ENCODE peak calls at places on chromosomes 11 and 22, in seven cellular contexts. V is cardiac muscle cell, C is heart right ventricle, P is uterus, Y is Panc1, Q is MM.1S, D is OCI-LY7. O is an unnamed sample. For H3K4me1, the result is how much of the 10 kb centered on the place peaks cover.

GRCh38 chr22:29166180-29166579 is 39.5 kb upstream of the EMID1 start:
- DNase-seq in Y (no peak), P (no peak), Q (no peak), C (no peak), D (no peak), V (no peak), O (no peak)

GRCh38 chr11:72491001-72491400 is 56.7 kb upstream of the CLPB start:
- DNase-seq in D (no peak), Y (no peak), P (no peak), C (no peak), Q (no peak), V (peak), O (no peak)

GRCh38 chr11:21771097-21771496 is 421.8 kb upstream of the ANO5 start:
- DNase-seq in Q (no peak), C (no peak), V (no peak), Y (no peak), D (no peak), P (no peak), O (no peak)

GRCh38 chr22:37909756-37910155 is 3.7 kb downstream of the MICALL1 start:
- DNase-seq in P (no peak), D (no peak), Y (no peak), Q (no peak), V (no peak), C (no peak), O (no peak)

GRCh38 chr22:22480940-22481339 is 27.6 kb downstream of the ZNF280B start:
- DNase-seq in D (no peak), Y (no peak), Q (no peak), P (no peak), C (no peak), V (no peak), O (no peak)

GRCh38 chr11:102611291-102611690 is 13.8 kb downstream of the MMP20 start:
- DNase-seq in D (no peak), V (no peak), P (no peak), Y (no peak), Q (no peak), C (no peak), O (no peak)

GRCh38 chr11:26842458-26842841 is 120.6 kb upstream of the SLC5A12 start:
- DNase-seq in D (no peak), V (peak), C (no peak), Q (no peak), P (peak), Y (no peak), O (no peak)

GRCh38 chr11:78037825-78038620 is 14.9 kb upstream of the KCTD14 start:
- DNase-seq in Q (no peak), D (no peak), Y (no peak), V (no peak), C (no peak), P (no peak), O (no peak)

GRCh38 chr22:20312396-20313191 is 7.3 kb downstream of the DGCR6L start:
- DNase-seq in Y (no peak), D (no peak), P (no peak), Q (no peak), V (no peak), C (no peak), O (no peak)

GRCh38 chr11:76977791-76978190 is 56.4 kb upstream of the B3GNT6 start:
- DNase-seq in P (no peak), C (no peak), Q (no peak), Y (no peak), D (no peak), V (no peak), O (no peak)

GRCh38 chr11:17004486-17005148 is 9.6 kb downstream of the PLEKHA7 start:
- DNase-seq in P (no peak), C (no peak), Y (no peak), Q (no peak), D (no peak), V (no peak), O (no peak)

GRCh38 chr11:8690374-8691342 is 8.1 kb downstream of the RPL27A start:
- DNase-seq in Q (no peak), P (no peak), C (no peak), Y (no peak), V (no peak), D (no peak), O (no peak)

GRCh38 chr11:35491231-35491871 is 34.1 kb downstream of the PAMR1 start:
- DNase-seq in C (no peak), D (no peak), Y (no peak), Q (no peak), V (peak), P (no peak), O (no peak)

GRCh38 chr11:130040281-130040940 is 29.3 kb upstream of the APLP2 start:
- DNase-seq in Y (no peak), C (no peak), V (no peak), P (no peak), Q (no peak), D (no peak), O (no peak)

GRCh38 chr11:74311352-74311926 is at the start of gene P4HA3:
- DNase-seq in C (peak), Y (no peak), V (peak), Q (peak), P (peak), D (no peak), O (peak)

GRCh38 chr11:130151196-130151595 is 8.4 kb upstream of the ST14 start:
- DNase-seq in D (peak), Y (no peak), V (no peak), P (no peak), C (no peak), Q (no peak), O (no peak)

GRCh38 chr11:70176940-70177689 is 26.0 kb upstream of the FADD start:
- DNase-seq in Q (peak), V (no peak), Y (no peak), D (peak), C (no peak), P (no peak), O (peak)

GRCh38 chr11:46679252-46680163 is 20.9 kb downstream of the ARHGAP1 start:
- DNase-seq in C (no peak), P (no peak), D (no peak), Y (no peak), Q (no peak), V (no peak), O (peak)

GRCh38 chr11:82790723-82791487 is 57.2 kb upstream of the FAM181B start:
- DNase-seq in Y (no peak), D (peak), P (no peak), Q (peak), V (peak), C (no peak), O (peak)

GRCh38 chr11:12679471-12679870 is 5.2 kb downstream of the TEAD1 start:
- DNase-seq in C (no peak), D (no peak), P (no peak), Y (no peak), Q (no peak), V (no peak), O (no peak)

GRCh38 chr11:117019871-117020270 is 78.4 kb downstream of the SIK3 start:
- DNase-seq in Y (no peak), P (no peak), V (no peak), Q (no peak), D (no peak), C (no peak), O (no peak)
- H3K4me1 ChIP-seq in Y (under half), P (under half), V (under half), Q (under half), D (under half), C (under half), O (under half)

GRCh38 chr11:64843971-64844329 is 503 bp downstream of the CDC42BPG start:
- DNase-seq in Q (no peak), C (no peak), P (no peak), D (no peak), Y (no peak), V (no peak), O (peak)
- H3K4me1 ChIP-seq in Q (under half), C (under half), P (under half), D (under half), Y (under half), V (under half), O (under half)

DNA sequence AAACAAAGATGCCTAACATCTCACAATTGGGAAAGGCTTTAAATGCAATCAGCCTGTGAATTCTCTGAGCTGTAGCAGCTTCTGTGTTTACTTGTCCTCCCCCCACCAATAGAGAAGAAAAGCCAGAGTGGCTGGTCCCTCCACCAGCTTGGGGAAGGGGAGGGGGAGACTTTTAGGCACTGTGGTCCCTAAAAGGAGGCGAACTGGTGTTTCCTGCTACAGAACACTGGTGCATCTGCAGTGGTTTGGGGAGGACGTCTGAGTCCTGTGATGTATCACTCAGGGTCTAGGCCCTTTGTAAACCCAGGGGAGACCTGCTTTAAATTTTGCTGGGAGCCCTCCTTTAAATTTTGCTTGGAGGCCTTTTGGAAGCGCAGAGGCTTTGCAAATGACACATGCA is 16.9 kb downstream of the TNRC6B start:
- DNase-seq in Y (no peak), V (no peak), C (no peak), D (no peak), Q (no peak), P (no peak), O (no peak)
- H3K4me1 ChIP-seq in Y (under half), V (under half), C (half or more), D (under half), Q (under half), P (under half), O (under half)

GRCh38 chr11:110130642-110131238 is 37.5 kb downstream of the ZC3H12C start:
- DNase-seq in C (no peak), V (peak), Q (no peak), Y (no peak), D (no peak), P (no peak), O (peak)

GRCh38 chr11:110131386-110132123 is 38.4 kb downstream of the ZC3H12C start:
- DNase-seq in Q (no peak), V (no peak), C (no peak), Y (no peak), P (no peak), D (no peak), O (no peak)

GRCh38 chr11:110128161-110128560 is 35.0 kb downstream of the ZC3H12C start:
- DNase-seq in V (peak), Q (no peak), C (no peak), D (no peak), Y (no peak), P (no peak), O (no peak)

GRCh38 chr11:110134120-110134519 is 40.9 kb downstream of the ZC3H12C start:
- DNase-seq in D (no peak), Q (no peak), P (no peak), V (peak), C (no peak), Y (no peak), O (no peak)

GRCh38 chr11:110133182-110133581 is 40.0 kb downstream of the ZC3H12C start:
- DNase-seq in Y (no peak), C (no peak), V (no peak), D (no peak), Q (no peak), P (no peak), O (no peak)
- H3K4me1 ChIP-seq in Y (under half), C (under half), V (under half), D (under half), Q (under half), P (under half), O (under half)

GRCh38 chr22:46100401-46101105 is 49.8 kb upstream of the PPARA start:
- DNase-seq in Q (no peak), D (no peak), Y (no peak), P (no peak), V (no peak), C (no peak), O (no peak)
- H3K4me1 ChIP-seq in Q (under half), D (under half), Y (half or more), P (under half), V (under half), C (half or more), O (under half)